ENCODE peak calls at places on chromosome 19, in six cellular contexts. K is HS-5, T is T follicular helper cell, C is T-helper 1 cell, B is epithelial cell of esophagus, V is neural progenitor cell. Q is an unnamed sample.
A peak's percentile ranks its signal among the peaks of the same experiment; 100 is the strongest.

GRCh38 chr19:39974377-39975155 is 3.6 kb downstream of the PSMC4 start:
- DNase-seq in T (no peak), C (no peak), V (no peak), K (no peak), B (no peak), Q (no peak)

GRCh38 chr19:41879080-41879479 is 2.0 kb downstream of the CD79A start:
- DNase-seq in C (no peak), T (no peak), B (no peak), K (no peak), V (no peak), Q (no peak)

GRCh38 chr19:32877323-32877912 is 7.9 kb upstream of the SLC7A9 start:
- DNase-seq in C (no peak), B (no peak), K (no peak), V (no peak), T (no peak), Q (no peak)

GRCh38 chr19:6417713-6418561 is 6.7 kb downstream of the KHSRP start:
- DNase-seq in B (no peak), K (no peak), C (no peak), T (no peak), V (peak; percentile 66), Q (no peak)

GRCh38 chr19:9014809-9015208 is 4.6 kb upstream of the MUC16 start:
- DNase-seq in B (no peak), V (no peak), K (no peak), C (no peak), T (no peak), Q (no peak)

GRCh38 chr19:19540707-19541515 is 2.8 kb downstream of the CILP2 start:
- DNase-seq in C (peak; percentile 75), V (peak; percentile 76), K (no peak), B (peak; percentile 80), T (peak; percentile 72), Q (no peak)

GRCh38 chr19:30391052-30391451 is 18.9 kb downstream of the ZNF536 start:
- DNase-seq in V (no peak), C (no peak), K (no peak), T (no peak), B (no peak), Q (no peak)

GRCh38 chr19:7478173-7478842 is 10.5 kb downstream of the PEX11G start:
- DNase-seq in K (no peak), T (no peak), V (no peak), B (no peak), C (no peak), Q (peak; percentile 13)

GRCh38 chr19:38665950-38666661 is 18.7 kb downstream of the ACTN4 start:
- DNase-seq in C (no peak), B (no peak), T (no peak), V (peak; percentile 85), K (no peak), Q (peak; percentile 64)

GRCh38 chr19:7729831-7730285 is 2.1 kb downstream of the CLEC4G start:
- DNase-seq in K (no peak), C (no peak), B (no peak), V (no peak), T (no peak), Q (no peak)

GRCh38 chr19:4914736-4915501 is 5.6 kb downstream of the UHRF1 start:
- DNase-seq in B (peak; percentile 94), T (peak; percentile 68), C (peak; percentile 77), K (peak; percentile 84), V (no peak), Q (peak; percentile 56)

GRCh38 chr19:3743486-3743885 is 18.0 kb downstream of the APBA3 start:
- DNase-seq in K (no peak), V (no peak), T (no peak), B (no peak), C (no peak), Q (no peak)

GRCh38 chr19:32881766-32882165 is 12.2 kb upstream of the SLC7A9 start:
- DNase-seq in C (no peak), B (no peak), V (no peak), T (no peak), K (no peak), Q (no peak)

GRCh38 chr19:33813391-33814101 is 16.9 kb downstream of the KCTD15 start:
- DNase-seq in T (no peak), B (no peak), C (no peak), K (no peak), V (no peak), Q (no peak)

GRCh38 chr19:16381756-16382401 is 57.3 kb downstream of the KLF2 start:
- DNase-seq in T (no peak), V (no peak), B (no peak), K (no peak), C (no peak), Q (peak; percentile 97)

GRCh38 chr19:40255619-40256166 is 29.2 kb upstream of the CCNP start:
- DNase-seq in B (no peak), T (no peak), K (no peak), C (no peak), V (no peak), Q (no peak)

GRCh38 chr19:7883796-7884570 is 4.3 kb upstream of the LRRC8E start:
- DNase-seq in V (no peak), K (no peak), C (no peak), T (no peak), B (peak; percentile 38), Q (peak; percentile 27)

GRCh38 chr19:12766051-12766521 is 9.3 kb downstream of the HOOK2 start:
- DNase-seq in T (no peak), B (peak; percentile 76), V (peak; percentile 87), K (no peak), C (peak; percentile 65), Q (peak; percentile 77)

GRCh38 chr19:50639121-50640112 is at the start of gene SYT3:
- DNase-seq in V (peak; percentile 87), K (no peak), T (peak; percentile 24), B (no peak), C (no peak), Q (peak; percentile 18)

GRCh38 chr19:29287061-29287460 is 74.1 kb upstream of the UQCRFS1 start:
- DNase-seq in C (no peak), B (no peak), T (no peak), V (no peak), K (no peak), Q (no peak)

GRCh38 chr19:28543244-28543776 is 669.6 kb downstream of the UQCRFS1 start:
- DNase-seq in B (no peak), T (no peak), V (no peak), K (no peak), C (no peak), Q (no peak)

GRCh38 chr19:34667349-34668076 is 9.4 kb downstream of the SCGB2B2 start:
- DNase-seq in K (peak; percentile 19), T (no peak), B (no peak), V (no peak), C (no peak), Q (peak; percentile 44)

GRCh38 chr19:52219611-52220010 is 29.8 kb downstream of the PPP2R1A start:
- DNase-seq in C (no peak), V (no peak), B (no peak), T (no peak), K (no peak), Q (no peak)

GRCh38 chr19:4501005-4501591 is 17.2 kb downstream of the PLIN4 start:
- DNase-seq in K (no peak), B (no peak), T (no peak), C (no peak), V (no peak), Q (no peak)

GRCh38 chr19:5827891-5828660 is 11.4 kb downstream of the FUT6 start:
- DNase-seq in T (peak; percentile 87), C (peak; percentile 97), B (peak; percentile 89), V (peak; percentile 97), K (peak; percentile 47), Q (peak; percentile 85)

GRCh38 chr19:38840583-38840968 is 9.0 kb upstream of the ECH1 start:
- DNase-seq in K (no peak), V (no peak), B (no peak), C (no peak), T (no peak), Q (no peak)

GRCh38 chr19:30219682-30220081 is 152.5 kb upstream of the ZNF536 start:
- DNase-seq in T (no peak), V (no peak), K (no peak), B (no peak), C (no peak), Q (no peak)

GRCh38 chr19:35585844-35586243 is at the start of gene PMIS2:
- DNase-seq in C (no peak), T (no peak), B (no peak), V (peak; percentile 38), K (no peak), Q (no peak)

GRCh38 chr19:40592170-40592569 is 9.0 kb upstream of the LTBP4 start:
- DNase-seq in T (no peak), V (peak; percentile 44), C (peak; percentile 52), K (no peak), B (peak; percentile 80), Q (peak; percentile 53)

GRCh38 chr19:16445238-16446107 is 26.3 kb downstream of the EPS15L1 start:
- DNase-seq in V (no peak), B (peak; percentile 13), C (no peak), K (peak; percentile 68), T (no peak), Q (no peak)

Q was measured in fibroblast of the aortic adventitia.